ENCODE peak calls at places on chromosome 10, in seven cellular contexts. One of them, this sample, is unnamed.

GRCh38 chr10:60950312-60950711 is 6.3 kb upstream of the RHOBTB1 start:
- DNase-seq in ovary: no peak
- DNase-seq in ascending aorta: no peak
- DNase-seq in GM23338: no peak
- DNase-seq in stomach: no peak
- DNase-seq in mammary epithelial cell: no peak
- DNase-seq in WTC11: no peak
- DNase-seq in this sample: no peak

GRCh38 chr10:90999512-91000172 is 78.8 kb upstream of the ANKRD1 start:
- DNase-seq in ovary: no peak
- DNase-seq in ascending aorta: no peak
- DNase-seq in GM23338: no peak
- DNase-seq in stomach: no peak
- DNase-seq in mammary epithelial cell: no peak
- DNase-seq in WTC11: no peak
- DNase-seq in this sample: no peak

GRCh38 chr10:102812213-102812876 is 24.9 kb downstream of the CYP17A1 start:
- DNase-seq in ovary: no peak
- DNase-seq in ascending aorta: no peak
- DNase-seq in GM23338: no peak
- DNase-seq in stomach: no peak
- DNase-seq in mammary epithelial cell: no peak
- DNase-seq in WTC11: no peak
- DNase-seq in this sample: no peak

GRCh38 chr10:96765406-96766240 is 45.3 kb upstream of the PIK3AP1 start:
- DNase-seq in ovary: peak
- DNase-seq in ascending aorta: peak
- DNase-seq in GM23338: peak
- DNase-seq in stomach: peak
- DNase-seq in mammary epithelial cell: peak
- DNase-seq in WTC11: peak
- DNase-seq in this sample: peak

GRCh38 chr10:112383325-112383724 is 9.4 kb downstream of the ACSL5 start:
- DNase-seq in ovary: peak
- DNase-seq in ascending aorta: peak
- DNase-seq in GM23338: no peak
- DNase-seq in stomach: peak
- DNase-seq in mammary epithelial cell: peak
- DNase-seq in WTC11: no peak
- DNase-seq in this sample: no peak

GRCh38 chr10:98433881-98434732 is 12.6 kb downstream of the HPS1 start:
- DNase-seq in ovary: no peak
- DNase-seq in ascending aorta: peak
- DNase-seq in GM23338: no peak
- DNase-seq in stomach: no peak
- DNase-seq in mammary epithelial cell: peak
- DNase-seq in WTC11: no peak
- DNase-seq in this sample: peak

GRCh38 chr10:57964371-57964770 is 303.3 kb downstream of the IPMK start:
- DNase-seq in ovary: no peak
- DNase-seq in ascending aorta: no peak
- DNase-seq in GM23338: no peak
- DNase-seq in stomach: no peak
- DNase-seq in mammary epithelial cell: peak
- DNase-seq in WTC11: no peak
- DNase-seq in this sample: no peak

GRCh38 chr10:86580549-86580886 is 58.9 kb upstream of the WAPL start:
- DNase-seq in ovary: no peak
- DNase-seq in ascending aorta: no peak
- DNase-seq in GM23338: no peak
- DNase-seq in stomach: no peak
- DNase-seq in mammary epithelial cell: no peak
- DNase-seq in WTC11: no peak
- DNase-seq in this sample: no peak

GRCh38 chr10:52908483-52908882 is 135.9 kb upstream of the MBL2 start:
- DNase-seq in ovary: no peak
- DNase-seq in ascending aorta: no peak
- DNase-seq in GM23338: peak
- DNase-seq in stomach: no peak
- DNase-seq in mammary epithelial cell: no peak
- DNase-seq in WTC11: no peak
- DNase-seq in this sample: no peak

GRCh38 chr10:19889279-19889678 is 73.0 kb downstream of the PLXDC2 start:
- DNase-seq in ovary: no peak
- DNase-seq in ascending aorta: no peak
- DNase-seq in GM23338: no peak
- DNase-seq in stomach: no peak
- DNase-seq in mammary epithelial cell: peak
- DNase-seq in WTC11: no peak
- DNase-seq in this sample: no peak

GRCh38 chr10:114519756-114520288 is 115.5 kb upstream of the AFAP1L2 start:
- DNase-seq in ovary: no peak
- DNase-seq in ascending aorta: no peak
- DNase-seq in GM23338: no peak
- DNase-seq in stomach: peak
- DNase-seq in mammary epithelial cell: peak
- DNase-seq in WTC11: no peak
- DNase-seq in this sample: no peak

GRCh38 chr10:53909791-53910190 is 891.2 kb downstream of the PCDH15 start:
- DNase-seq in ovary: no peak
- DNase-seq in ascending aorta: no peak
- DNase-seq in GM23338: no peak
- DNase-seq in stomach: no peak
- DNase-seq in mammary epithelial cell: no peak
- DNase-seq in WTC11: peak
- DNase-seq in this sample: no peak

GRCh38 chr10:124736491-124737136 is 7.6 kb downstream of the FAM53B start:
- DNase-seq in ovary: peak
- DNase-seq in ascending aorta: peak
- DNase-seq in GM23338: no peak
- DNase-seq in stomach: peak
- DNase-seq in mammary epithelial cell: peak
- DNase-seq in WTC11: no peak
- DNase-seq in this sample: peak
- TF ChIP-seq CTCF in ovary: no peak
- TF ChIP-seq CTCF in ascending aorta: no peak
- TF ChIP-seq CTCF in GM23338: no peak
- TF ChIP-seq CTCF in stomach: no peak
- TF ChIP-seq CTCF in mammary epithelial cell: no peak
- TF ChIP-seq CTCF in WTC11: no peak
- TF ChIP-seq CTCF in this sample: no peak

GRCh38 chr10:48765527-48765926 is 80.9 kb downstream of the WDFY4 start:
- DNase-seq in ovary: no peak
- DNase-seq in ascending aorta: no peak
- DNase-seq in GM23338: no peak
- DNase-seq in stomach: no peak
- DNase-seq in mammary epithelial cell: no peak
- DNase-seq in WTC11: no peak
- DNase-seq in this sample: no peak

GRCh38 chr10:48762104-48763042 is 77.7 kb downstream of the WDFY4 start:
- DNase-seq in ovary: no peak
- DNase-seq in ascending aorta: no peak
- DNase-seq in GM23338: no peak
- DNase-seq in stomach: no peak
- DNase-seq in mammary epithelial cell: no peak
- DNase-seq in WTC11: no peak
- DNase-seq in this sample: no peak

GRCh38 chr10:48763403-48763802 is 78.7 kb downstream of the WDFY4 start:
- DNase-seq in ovary: no peak
- DNase-seq in ascending aorta: no peak
- DNase-seq in GM23338: no peak
- DNase-seq in stomach: no peak
- DNase-seq in mammary epithelial cell: no peak
- DNase-seq in WTC11: no peak
- DNase-seq in this sample: no peak

GRCh38 chr10:48764486-48764885 is 79.8 kb downstream of the WDFY4 start:
- DNase-seq in ovary: no peak
- DNase-seq in ascending aorta: no peak
- DNase-seq in GM23338: no peak
- DNase-seq in stomach: no peak
- DNase-seq in mammary epithelial cell: no peak
- DNase-seq in WTC11: no peak
- DNase-seq in this sample: no peak

DNA sequence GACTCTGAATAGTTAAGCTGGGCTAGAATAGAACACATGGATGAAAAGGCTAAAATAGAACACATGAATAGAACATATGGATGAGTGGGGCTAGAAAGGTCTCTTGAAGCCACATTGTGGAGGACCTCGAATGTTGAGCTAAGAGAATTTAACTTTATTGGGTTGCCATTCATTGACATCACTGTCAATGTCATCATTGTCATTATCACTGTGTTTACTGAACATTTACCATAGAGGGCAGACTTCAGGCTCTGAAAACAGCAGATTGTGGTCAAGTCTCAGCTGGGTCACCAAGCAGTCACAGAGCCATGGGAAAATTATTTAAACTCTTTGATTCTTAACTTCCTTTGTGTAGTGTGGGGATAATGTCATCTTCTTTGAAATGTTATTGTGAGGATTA is 80.4 kb downstream of the WDFY4 start:
- DNase-seq in ovary: no peak
- DNase-seq in ascending aorta: no peak
- DNase-seq in GM23338: no peak
- DNase-seq in stomach: no peak
- DNase-seq in mammary epithelial cell: no peak
- DNase-seq in WTC11: no peak
- DNase-seq in this sample: no peak
- TF ChIP-seq CTCF in ovary: no peak
- TF ChIP-seq CTCF in ascending aorta: no peak
- TF ChIP-seq CTCF in GM23338: peak
- TF ChIP-seq CTCF in stomach: no peak
- TF ChIP-seq CTCF in mammary epithelial cell: no peak
- TF ChIP-seq CTCF in WTC11: no peak
- TF ChIP-seq CTCF in this sample: no peak

DNA sequence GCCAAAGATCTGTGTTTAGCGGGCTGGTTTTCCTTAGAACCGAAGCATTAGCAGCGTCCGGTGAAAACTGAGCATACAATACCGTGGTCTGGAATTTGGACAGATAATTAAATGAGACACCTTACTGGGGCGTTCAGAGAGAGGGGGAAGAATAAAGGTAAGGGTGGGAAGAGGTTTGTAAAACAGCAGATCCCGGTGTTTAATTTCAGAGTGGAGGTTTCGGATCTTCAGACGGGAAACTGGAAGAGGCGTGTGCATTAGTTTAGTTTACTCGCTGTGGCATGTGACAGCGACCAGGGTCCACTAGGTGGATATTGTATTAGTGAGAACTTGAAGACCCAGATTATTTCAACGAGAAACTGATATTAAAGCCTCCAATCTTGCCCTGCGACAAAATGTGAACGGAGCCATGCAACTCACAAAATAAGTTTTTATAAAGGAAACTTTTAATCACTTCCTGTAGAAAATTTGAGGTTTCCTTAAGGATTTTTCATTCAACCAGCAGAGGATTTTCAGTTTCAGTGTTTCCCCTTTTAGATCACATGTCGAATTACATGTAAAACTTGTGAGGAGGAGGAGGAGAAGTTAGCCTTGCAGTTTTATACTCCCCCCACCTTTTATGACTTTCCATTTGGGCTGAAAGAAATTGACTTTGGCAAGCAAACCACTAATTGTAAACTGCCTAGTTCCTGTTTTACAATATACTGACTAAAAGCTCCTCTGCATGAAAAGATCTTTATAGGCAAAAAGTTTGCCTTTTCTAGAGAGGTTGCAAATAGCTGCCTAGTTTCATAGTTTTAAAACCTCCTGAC is 2.8 kb downstream of the BAMBI start:
- DNase-seq in ovary: no peak
- DNase-seq in ascending aorta: no peak
- DNase-seq in GM23338: no peak
- DNase-seq in stomach: no peak
- DNase-seq in mammary epithelial cell: peak
- DNase-seq in WTC11: no peak
- DNase-seq in this sample: no peak
- TF ChIP-seq CTCF in ovary: peak
- TF ChIP-seq CTCF in ascending aorta: peak
- TF ChIP-seq CTCF in GM23338: peak
- TF ChIP-seq CTCF in stomach: no peak
- TF ChIP-seq CTCF in mammary epithelial cell: peak
- TF ChIP-seq CTCF in WTC11: no peak
- TF ChIP-seq CTCF in this sample: peak

DNA sequence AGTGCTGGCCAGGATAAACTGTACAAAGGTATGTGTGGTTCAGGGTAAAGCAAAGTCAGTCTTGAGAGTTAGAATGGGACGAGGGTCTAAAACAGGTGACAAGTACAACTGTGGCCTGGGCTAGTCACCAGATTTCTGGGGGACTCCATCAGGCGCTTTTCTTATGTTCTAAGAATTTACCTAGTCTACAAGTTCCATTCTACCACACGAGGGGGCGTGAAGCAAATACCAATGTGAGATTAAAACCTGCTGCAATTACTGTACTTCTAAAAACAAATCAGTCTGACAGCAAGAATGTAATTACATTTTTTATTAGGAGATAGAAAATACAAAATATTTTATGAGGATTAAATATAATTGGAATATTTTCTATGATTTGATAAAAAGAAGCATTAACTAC is 146.5 kb downstream of the ALOX5 start:
- DNase-seq in ovary: no peak
- DNase-seq in ascending aorta: no peak
- DNase-seq in GM23338: peak
- DNase-seq in stomach: no peak
- DNase-seq in mammary epithelial cell: no peak
- DNase-seq in WTC11: no peak
- DNase-seq in this sample: no peak
- TF ChIP-seq CTCF in ovary: no peak
- TF ChIP-seq CTCF in ascending aorta: no peak
- TF ChIP-seq CTCF in GM23338: peak
- TF ChIP-seq CTCF in stomach: no peak
- TF ChIP-seq CTCF in mammary epithelial cell: no peak
- TF ChIP-seq CTCF in WTC11: no peak
- TF ChIP-seq CTCF in this sample: no peak

DNA sequence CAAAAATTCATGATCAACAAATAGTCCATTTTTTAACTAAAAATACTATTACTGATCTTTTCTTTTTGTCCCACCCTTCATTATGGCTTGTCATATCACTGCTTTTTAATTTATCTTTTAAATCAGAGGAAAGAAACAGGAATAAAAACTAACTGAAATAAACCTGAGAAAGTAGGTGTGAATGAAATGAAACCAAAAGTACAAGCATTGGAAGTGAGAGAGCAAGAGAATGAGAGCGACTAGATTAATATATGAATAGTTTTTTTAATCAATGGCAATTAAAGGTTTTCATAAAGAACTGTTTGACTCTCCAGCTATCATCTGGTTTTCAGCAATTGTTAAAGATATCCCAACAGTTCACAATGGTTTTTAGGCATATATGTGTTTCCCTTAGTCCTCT is 137.8 kb downstream of the SPAG6 start:
- DNase-seq in ovary: no peak
- DNase-seq in ascending aorta: no peak
- DNase-seq in GM23338: no peak
- DNase-seq in stomach: no peak
- DNase-seq in mammary epithelial cell: no peak
- DNase-seq in WTC11: no peak
- DNase-seq in this sample: no peak
- TF ChIP-seq CTCF in ovary: no peak
- TF ChIP-seq CTCF in ascending aorta: no peak
- TF ChIP-seq CTCF in GM23338: no peak
- TF ChIP-seq CTCF in stomach: no peak
- TF ChIP-seq CTCF in mammary epithelial cell: no peak
- TF ChIP-seq CTCF in WTC11: no peak
- TF ChIP-seq CTCF in this sample: no peak

This sample was measured in osteoblast.